ENCODE peak calls at places on chromosomes 6 and 20, in eight cellular contexts. One of them, this sample, is unnamed.

GRCh38 chr20:63059684-63060056 is 52.9 kb upstream of the BHLHE23 start:
- DNase-seq in stromal cell of bone marrow: no peak
- DNase-seq in stimulated activated CD4-positive, alpha-beta T cell treated with anti-CD3 and anti-CD28 coated beads, Interleukin-4, amount 100 ng/mL, for 4 hours: no peak
- DNase-seq in activated T-helper 1 cell treated with anti-CD3 and anti-CD28 coated beads, Interleukin-2, amount 50 U/mL, for 16 hours: no peak
- DNase-seq in A673: no peak
- DNase-seq in NCI-H2171 treated with DMSO at 0.1 percent for 48 hours: no peak
- DNase-seq in neural crest cell: no peak
- DNase-seq in fibroblast of mammary gland: no peak
- DNase-seq in this sample: no peak

GRCh38 chr6:36957773-36958271 is 3.3 kb downstream of the PI16 start:
- DNase-seq in stimulated activated CD4-positive, alpha-beta T cell treated with anti-CD3 and anti-CD28 coated beads, Interleukin-4, amount 100 ng/mL, for 4 hours: no peak
- DNase-seq in NCI-H2171 treated with DMSO at 0.1 percent for 48 hours: no peak
- DNase-seq in neural crest cell: no peak
- DNase-seq in A673: no peak
- DNase-seq in stromal cell of bone marrow: no peak
- DNase-seq in activated T-helper 1 cell treated with anti-CD3 and anti-CD28 coated beads, Interleukin-2, amount 50 U/mL, for 16 hours: no peak
- DNase-seq in fibroblast of mammary gland: no peak
- DNase-seq in this sample: no peak

GRCh38 chr6:90124904-90125510 is 171.6 kb downstream of the BACH2 start:
- DNase-seq in stimulated activated CD4-positive, alpha-beta T cell treated with anti-CD3 and anti-CD28 coated beads, Interleukin-4, amount 100 ng/mL, for 4 hours: no peak
- DNase-seq in neural crest cell: no peak
- DNase-seq in activated T-helper 1 cell treated with anti-CD3 and anti-CD28 coated beads, Interleukin-2, amount 50 U/mL, for 16 hours: no peak
- DNase-seq in A673: no peak
- DNase-seq in fibroblast of mammary gland: no peak
- DNase-seq in stromal cell of bone marrow: no peak
- DNase-seq in NCI-H2171 treated with DMSO at 0.1 percent for 48 hours: no peak
- DNase-seq in this sample: no peak

GRCh38 chr20:46551508-46552280 is 1.2 kb upstream of the OCSTAMP start:
- DNase-seq in stimulated activated CD4-positive, alpha-beta T cell treated with anti-CD3 and anti-CD28 coated beads, Interleukin-4, amount 100 ng/mL, for 4 hours: no peak
- DNase-seq in neural crest cell: no peak
- DNase-seq in fibroblast of mammary gland: no peak
- DNase-seq in A673: no peak
- DNase-seq in activated T-helper 1 cell treated with anti-CD3 and anti-CD28 coated beads, Interleukin-2, amount 50 U/mL, for 16 hours: no peak
- DNase-seq in NCI-H2171 treated with DMSO at 0.1 percent for 48 hours: no peak
- DNase-seq in stromal cell of bone marrow: no peak
- DNase-seq in this sample: no peak

GRCh38 chr6:26494117-26494516 is 6.0 kb upstream of the BTN1A1 start:
- DNase-seq in activated T-helper 1 cell treated with anti-CD3 and anti-CD28 coated beads, Interleukin-2, amount 50 U/mL, for 16 hours: no peak
- DNase-seq in neural crest cell: no peak
- DNase-seq in NCI-H2171 treated with DMSO at 0.1 percent for 48 hours: no peak
- DNase-seq in fibroblast of mammary gland: no peak
- DNase-seq in A673: no peak
- DNase-seq in stromal cell of bone marrow: no peak
- DNase-seq in stimulated activated CD4-positive, alpha-beta T cell treated with anti-CD3 and anti-CD28 coated beads, Interleukin-4, amount 100 ng/mL, for 4 hours: no peak
- DNase-seq in this sample: no peak

GRCh38 chr20:3846378-3846739 is 275 bp upstream of the MAVS start:
- DNase-seq in stimulated activated CD4-positive, alpha-beta T cell treated with anti-CD3 and anti-CD28 coated beads, Interleukin-4, amount 100 ng/mL, for 4 hours: no peak
- DNase-seq in stromal cell of bone marrow: no peak
- DNase-seq in neural crest cell: peak
- DNase-seq in A673: no peak
- DNase-seq in NCI-H2171 treated with DMSO at 0.1 percent for 48 hours: no peak
- DNase-seq in activated T-helper 1 cell treated with anti-CD3 and anti-CD28 coated beads, Interleukin-2, amount 50 U/mL, for 16 hours: no peak
- DNase-seq in fibroblast of mammary gland: no peak
- DNase-seq in this sample: no peak

GRCh38 chr20:53387983-53388675 is 205.5 kb downstream of the ZNF217 start:
- DNase-seq in stimulated activated CD4-positive, alpha-beta T cell treated with anti-CD3 and anti-CD28 coated beads, Interleukin-4, amount 100 ng/mL, for 4 hours: no peak
- DNase-seq in A673: no peak
- DNase-seq in NCI-H2171 treated with DMSO at 0.1 percent for 48 hours: no peak
- DNase-seq in neural crest cell: no peak
- DNase-seq in activated T-helper 1 cell treated with anti-CD3 and anti-CD28 coated beads, Interleukin-2, amount 50 U/mL, for 16 hours: no peak
- DNase-seq in fibroblast of mammary gland: no peak
- DNase-seq in stromal cell of bone marrow: no peak
- DNase-seq in this sample: no peak

GRCh38 chr6:79911992-79912391 is 35.4 kb downstream of the ELOVL4 start:
- DNase-seq in stimulated activated CD4-positive, alpha-beta T cell treated with anti-CD3 and anti-CD28 coated beads, Interleukin-4, amount 100 ng/mL, for 4 hours: no peak
- DNase-seq in neural crest cell: no peak
- DNase-seq in stromal cell of bone marrow: no peak
- DNase-seq in A673: no peak
- DNase-seq in fibroblast of mammary gland: no peak
- DNase-seq in NCI-H2171 treated with DMSO at 0.1 percent for 48 hours: peak
- DNase-seq in activated T-helper 1 cell treated with anti-CD3 and anti-CD28 coated beads, Interleukin-2, amount 50 U/mL, for 16 hours: no peak
- DNase-seq in this sample: no peak

GRCh38 chr6:87982134-87982533 is 65.5 kb upstream of the SPACA1 start:
- DNase-seq in stimulated activated CD4-positive, alpha-beta T cell treated with anti-CD3 and anti-CD28 coated beads, Interleukin-4, amount 100 ng/mL, for 4 hours: no peak
- DNase-seq in NCI-H2171 treated with DMSO at 0.1 percent for 48 hours: no peak
- DNase-seq in stromal cell of bone marrow: no peak
- DNase-seq in neural crest cell: no peak
- DNase-seq in A673: no peak
- DNase-seq in fibroblast of mammary gland: peak
- DNase-seq in activated T-helper 1 cell treated with anti-CD3 and anti-CD28 coated beads, Interleukin-2, amount 50 U/mL, for 16 hours: no peak
- DNase-seq in this sample: no peak

GRCh38 chr6:31836036-31836675 is 8.6 kb downstream of the HSPA1B start:
- DNase-seq in activated T-helper 1 cell treated with anti-CD3 and anti-CD28 coated beads, Interleukin-2, amount 50 U/mL, for 16 hours: no peak
- DNase-seq in stromal cell of bone marrow: no peak
- DNase-seq in fibroblast of mammary gland: no peak
- DNase-seq in neural crest cell: no peak
- DNase-seq in stimulated activated CD4-positive, alpha-beta T cell treated with anti-CD3 and anti-CD28 coated beads, Interleukin-4, amount 100 ng/mL, for 4 hours: no peak
- DNase-seq in A673: no peak
- DNase-seq in NCI-H2171 treated with DMSO at 0.1 percent for 48 hours: no peak
- DNase-seq in this sample: no peak

GRCh38 chr6:21111399-21111725 is 482.2 kb upstream of the SOX4 start:
- DNase-seq in A673: no peak
- DNase-seq in stimulated activated CD4-positive, alpha-beta T cell treated with anti-CD3 and anti-CD28 coated beads, Interleukin-4, amount 100 ng/mL, for 4 hours: no peak
- DNase-seq in activated T-helper 1 cell treated with anti-CD3 and anti-CD28 coated beads, Interleukin-2, amount 50 U/mL, for 16 hours: no peak
- DNase-seq in fibroblast of mammary gland: no peak
- DNase-seq in neural crest cell: no peak
- DNase-seq in stromal cell of bone marrow: no peak
- DNase-seq in NCI-H2171 treated with DMSO at 0.1 percent for 48 hours: no peak
- DNase-seq in this sample: peak

GRCh38 chr6:163554663-163555062 is 140.1 kb downstream of the QKI start:
- DNase-seq in stimulated activated CD4-positive, alpha-beta T cell treated with anti-CD3 and anti-CD28 coated beads, Interleukin-4, amount 100 ng/mL, for 4 hours: peak
- DNase-seq in stromal cell of bone marrow: peak
- DNase-seq in neural crest cell: peak
- DNase-seq in fibroblast of mammary gland: peak
- DNase-seq in A673: peak
- DNase-seq in activated T-helper 1 cell treated with anti-CD3 and anti-CD28 coated beads, Interleukin-2, amount 50 U/mL, for 16 hours: no peak
- DNase-seq in NCI-H2171 treated with DMSO at 0.1 percent for 48 hours: no peak
- DNase-seq in this sample: peak

GRCh38 chr6:46393940-46394337 is 97.3 kb downstream of the RCAN2 start:
- DNase-seq in stimulated activated CD4-positive, alpha-beta T cell treated with anti-CD3 and anti-CD28 coated beads, Interleukin-4, amount 100 ng/mL, for 4 hours: no peak
- DNase-seq in activated T-helper 1 cell treated with anti-CD3 and anti-CD28 coated beads, Interleukin-2, amount 50 U/mL, for 16 hours: no peak
- DNase-seq in A673: no peak
- DNase-seq in NCI-H2171 treated with DMSO at 0.1 percent for 48 hours: no peak
- DNase-seq in neural crest cell: no peak
- DNase-seq in stromal cell of bone marrow: no peak
- DNase-seq in fibroblast of mammary gland: no peak
- DNase-seq in this sample: no peak

GRCh38 chr20:50958733-50959542 is at the start of gene MOCS3:
- DNase-seq in A673: peak
- DNase-seq in activated T-helper 1 cell treated with anti-CD3 and anti-CD28 coated beads, Interleukin-2, amount 50 U/mL, for 16 hours: peak
- DNase-seq in stromal cell of bone marrow: peak
- DNase-seq in stimulated activated CD4-positive, alpha-beta T cell treated with anti-CD3 and anti-CD28 coated beads, Interleukin-4, amount 100 ng/mL, for 4 hours: peak
- DNase-seq in neural crest cell: no peak
- DNase-seq in fibroblast of mammary gland: peak
- DNase-seq in NCI-H2171 treated with DMSO at 0.1 percent for 48 hours: peak
- DNase-seq in this sample: peak

GRCh38 chr6:107246972-107247615 is 131.8 kb upstream of the BEND3 start:
- DNase-seq in NCI-H2171 treated with DMSO at 0.1 percent for 48 hours: no peak
- DNase-seq in A673: no peak
- DNase-seq in neural crest cell: no peak
- DNase-seq in stimulated activated CD4-positive, alpha-beta T cell treated with anti-CD3 and anti-CD28 coated beads, Interleukin-4, amount 100 ng/mL, for 4 hours: no peak
- DNase-seq in stromal cell of bone marrow: no peak
- DNase-seq in activated T-helper 1 cell treated with anti-CD3 and anti-CD28 coated beads, Interleukin-2, amount 50 U/mL, for 16 hours: no peak
- DNase-seq in fibroblast of mammary gland: peak
- DNase-seq in this sample: peak

GRCh38 chr6:98980814-98981213 is 33.1 kb upstream of the FBXL4 start:
- DNase-seq in neural crest cell: no peak
- DNase-seq in A673: peak
- DNase-seq in stromal cell of bone marrow: no peak
- DNase-seq in stimulated activated CD4-positive, alpha-beta T cell treated with anti-CD3 and anti-CD28 coated beads, Interleukin-4, amount 100 ng/mL, for 4 hours: no peak
- DNase-seq in NCI-H2171 treated with DMSO at 0.1 percent for 48 hours: no peak
- DNase-seq in activated T-helper 1 cell treated with anti-CD3 and anti-CD28 coated beads, Interleukin-2, amount 50 U/mL, for 16 hours: no peak
- DNase-seq in fibroblast of mammary gland: no peak
- DNase-seq in this sample: no peak

GRCh38 chr20:44491635-44492395 is 16.1 kb downstream of the TTPAL start:
- DNase-seq in neural crest cell: no peak
- DNase-seq in fibroblast of mammary gland: peak
- DNase-seq in stromal cell of bone marrow: peak
- DNase-seq in stimulated activated CD4-positive, alpha-beta T cell treated with anti-CD3 and anti-CD28 coated beads, Interleukin-4, amount 100 ng/mL, for 4 hours: no peak
- DNase-seq in A673: no peak
- DNase-seq in NCI-H2171 treated with DMSO at 0.1 percent for 48 hours: no peak
- DNase-seq in activated T-helper 1 cell treated with anti-CD3 and anti-CD28 coated beads, Interleukin-2, amount 50 U/mL, for 16 hours: no peak
- DNase-seq in this sample: peak

GRCh38 chr6:83199865-83200230 is 6.7 kb downstream of the RWDD2A start:
- DNase-seq in stimulated activated CD4-positive, alpha-beta T cell treated with anti-CD3 and anti-CD28 coated beads, Interleukin-4, amount 100 ng/mL, for 4 hours: no peak
- DNase-seq in fibroblast of mammary gland: peak
- DNase-seq in stromal cell of bone marrow: no peak
- DNase-seq in NCI-H2171 treated with DMSO at 0.1 percent for 48 hours: peak
- DNase-seq in A673: no peak
- DNase-seq in activated T-helper 1 cell treated with anti-CD3 and anti-CD28 coated beads, Interleukin-2, amount 50 U/mL, for 16 hours: no peak
- DNase-seq in neural crest cell: no peak
- DNase-seq in this sample: peak

GRCh38 chr6:49556429-49556837 is 6.0 kb downstream of the C6orf141 start:
- DNase-seq in fibroblast of mammary gland: peak
- DNase-seq in activated T-helper 1 cell treated with anti-CD3 and anti-CD28 coated beads, Interleukin-2, amount 50 U/mL, for 16 hours: no peak
- DNase-seq in NCI-H2171 treated with DMSO at 0.1 percent for 48 hours: no peak
- DNase-seq in stromal cell of bone marrow: peak
- DNase-seq in A673: peak
- DNase-seq in neural crest cell: no peak
- DNase-seq in stimulated activated CD4-positive, alpha-beta T cell treated with anti-CD3 and anti-CD28 coated beads, Interleukin-4, amount 100 ng/mL, for 4 hours: no peak
- DNase-seq in this sample: peak

GRCh38 chr6:89986650-89987074 is 92.4 kb downstream of the GJA10 start:
- DNase-seq in A673: peak
- DNase-seq in activated T-helper 1 cell treated with anti-CD3 and anti-CD28 coated beads, Interleukin-2, amount 50 U/mL, for 16 hours: no peak
- DNase-seq in stromal cell of bone marrow: peak
- DNase-seq in fibroblast of mammary gland: peak
- DNase-seq in stimulated activated CD4-positive, alpha-beta T cell treated with anti-CD3 and anti-CD28 coated beads, Interleukin-4, amount 100 ng/mL, for 4 hours: no peak
- DNase-seq in NCI-H2171 treated with DMSO at 0.1 percent for 48 hours: peak
- DNase-seq in neural crest cell: no peak
- DNase-seq in this sample: peak

GRCh38 chr6:37668251-37668650 is 29.4 kb downstream of the MDGA1 start:
- DNase-seq in stimulated activated CD4-positive, alpha-beta T cell treated with anti-CD3 and anti-CD28 coated beads, Interleukin-4, amount 100 ng/mL, for 4 hours: no peak
- DNase-seq in NCI-H2171 treated with DMSO at 0.1 percent for 48 hours: no peak
- DNase-seq in stromal cell of bone marrow: no peak
- DNase-seq in activated T-helper 1 cell treated with anti-CD3 and anti-CD28 coated beads, Interleukin-2, amount 50 U/mL, for 16 hours: no peak
- DNase-seq in A673: no peak
- DNase-seq in fibroblast of mammary gland: no peak
- DNase-seq in neural crest cell: no peak
- DNase-seq in this sample: peak

GRCh38 chr20:59830107-59831023 is 103.1 kb downstream of the SYCP2 start:
- DNase-seq in A673: no peak
- DNase-seq in activated T-helper 1 cell treated with anti-CD3 and anti-CD28 coated beads, Interleukin-2, amount 50 U/mL, for 16 hours: no peak
- DNase-seq in NCI-H2171 treated with DMSO at 0.1 percent for 48 hours: peak
- DNase-seq in stromal cell of bone marrow: no peak
- DNase-seq in neural crest cell: no peak
- DNase-seq in fibroblast of mammary gland: no peak
- DNase-seq in stimulated activated CD4-positive, alpha-beta T cell treated with anti-CD3 and anti-CD28 coated beads, Interleukin-4, amount 100 ng/mL, for 4 hours: no peak
- DNase-seq in this sample: no peak

GRCh38 chr6:111564482-111564945 is 41.2 kb downstream of the TRAF3IP2 start:
- DNase-seq in A673: no peak
- DNase-seq in neural crest cell: no peak
- DNase-seq in NCI-H2171 treated with DMSO at 0.1 percent for 48 hours: peak
- DNase-seq in stromal cell of bone marrow: peak
- DNase-seq in activated T-helper 1 cell treated with anti-CD3 and anti-CD28 coated beads, Interleukin-2, amount 50 U/mL, for 16 hours: no peak
- DNase-seq in fibroblast of mammary gland: peak
- DNase-seq in stimulated activated CD4-positive, alpha-beta T cell treated with anti-CD3 and anti-CD28 coated beads, Interleukin-4, amount 100 ng/mL, for 4 hours: no peak
- DNase-seq in this sample: peak

GRCh38 chr20:11917663-11918062 is at the start of gene BTBD3:
- DNase-seq in NCI-H2171 treated with DMSO at 0.1 percent for 48 hours: peak
- DNase-seq in activated T-helper 1 cell treated with anti-CD3 and anti-CD28 coated beads, Interleukin-2, amount 50 U/mL, for 16 hours: no peak
- DNase-seq in neural crest cell: no peak
- DNase-seq in A673: no peak
- DNase-seq in stimulated activated CD4-positive, alpha-beta T cell treated with anti-CD3 and anti-CD28 coated beads, Interleukin-4, amount 100 ng/mL, for 4 hours: no peak
- DNase-seq in stromal cell of bone marrow: peak
- DNase-seq in fibroblast of mammary gland: peak
- DNase-seq in this sample: peak

GRCh38 chr20:25300496-25301170 is 52.7 kb downstream of the PYGB start:
- DNase-seq in stimulated activated CD4-positive, alpha-beta T cell treated with anti-CD3 and anti-CD28 coated beads, Interleukin-4, amount 100 ng/mL, for 4 hours: no peak
- DNase-seq in A673: no peak
- DNase-seq in activated T-helper 1 cell treated with anti-CD3 and anti-CD28 coated beads, Interleukin-2, amount 50 U/mL, for 16 hours: no peak
- DNase-seq in neural crest cell: no peak
- DNase-seq in fibroblast of mammary gland: peak
- DNase-seq in stromal cell of bone marrow: no peak
- DNase-seq in NCI-H2171 treated with DMSO at 0.1 percent for 48 hours: no peak
- DNase-seq in this sample: no peak

GRCh38 chr20:61746147-61746646 is 319.5 kb downstream of the TAF4 start:
- DNase-seq in NCI-H2171 treated with DMSO at 0.1 percent for 48 hours: no peak
- DNase-seq in activated T-helper 1 cell treated with anti-CD3 and anti-CD28 coated beads, Interleukin-2, amount 50 U/mL, for 16 hours: no peak
- DNase-seq in A673: no peak
- DNase-seq in fibroblast of mammary gland: no peak
- DNase-seq in stimulated activated CD4-positive, alpha-beta T cell treated with anti-CD3 and anti-CD28 coated beads, Interleukin-4, amount 100 ng/mL, for 4 hours: no peak
- DNase-seq in neural crest cell: no peak
- DNase-seq in stromal cell of bone marrow: no peak
- DNase-seq in this sample: no peak

GRCh38 chr6:15243994-15244604 is 1.8 kb upstream of the JARID2 start:
- DNase-seq in stromal cell of bone marrow: no peak
- DNase-seq in activated T-helper 1 cell treated with anti-CD3 and anti-CD28 coated beads, Interleukin-2, amount 50 U/mL, for 16 hours: no peak
- DNase-seq in NCI-H2171 treated with DMSO at 0.1 percent for 48 hours: no peak
- DNase-seq in neural crest cell: no peak
- DNase-seq in stimulated activated CD4-positive, alpha-beta T cell treated with anti-CD3 and anti-CD28 coated beads, Interleukin-4, amount 100 ng/mL, for 4 hours: no peak
- DNase-seq in fibroblast of mammary gland: no peak
- DNase-seq in A673: no peak
- DNase-seq in this sample: no peak

GRCh38 chr6:109008537-109008950 is 86.1 kb downstream of the SESN1 start:
- DNase-seq in NCI-H2171 treated with DMSO at 0.1 percent for 48 hours: no peak
- DNase-seq in stimulated activated CD4-positive, alpha-beta T cell treated with anti-CD3 and anti-CD28 coated beads, Interleukin-4, amount 100 ng/mL, for 4 hours: no peak
- DNase-seq in neural crest cell: no peak
- DNase-seq in activated T-helper 1 cell treated with anti-CD3 and anti-CD28 coated beads, Interleukin-2, amount 50 U/mL, for 16 hours: no peak
- DNase-seq in A673: no peak
- DNase-seq in stromal cell of bone marrow: no peak
- DNase-seq in fibroblast of mammary gland: peak
- DNase-seq in this sample: no peak

GRCh38 chr20:50111120-50111828 is 1.7 kb downstream of the UBE2V1 start:
- DNase-seq in NCI-H2171 treated with DMSO at 0.1 percent for 48 hours: no peak
- DNase-seq in A673: no peak
- DNase-seq in stromal cell of bone marrow: peak
- DNase-seq in stimulated activated CD4-positive, alpha-beta T cell treated with anti-CD3 and anti-CD28 coated beads, Interleukin-4, amount 100 ng/mL, for 4 hours: peak
- DNase-seq in activated T-helper 1 cell treated with anti-CD3 and anti-CD28 coated beads, Interleukin-2, amount 50 U/mL, for 16 hours: peak
- DNase-seq in fibroblast of mammary gland: peak
- DNase-seq in neural crest cell: no peak
- DNase-seq in this sample: peak

GRCh38 chr20:38218566-38218885 is 42.0 kb downstream of the KIAA1755 start:
- DNase-seq in fibroblast of mammary gland: no peak
- DNase-seq in neural crest cell: no peak
- DNase-seq in stimulated activated CD4-positive, alpha-beta T cell treated with anti-CD3 and anti-CD28 coated beads, Interleukin-4, amount 100 ng/mL, for 4 hours: no peak
- DNase-seq in A673: no peak
- DNase-seq in activated T-helper 1 cell treated with anti-CD3 and anti-CD28 coated beads, Interleukin-2, amount 50 U/mL, for 16 hours: no peak
- DNase-seq in stromal cell of bone marrow: no peak
- DNase-seq in NCI-H2171 treated with DMSO at 0.1 percent for 48 hours: no peak
- DNase-seq in this sample: no peak

GRCh38 chr20:20363449-20364015 is 4.4 kb upstream of the INSM1 start:
- DNase-seq in neural crest cell: peak
- DNase-seq in NCI-H2171 treated with DMSO at 0.1 percent for 48 hours: peak
- DNase-seq in fibroblast of mammary gland: no peak
- DNase-seq in stromal cell of bone marrow: no peak
- DNase-seq in stimulated activated CD4-positive, alpha-beta T cell treated with anti-CD3 and anti-CD28 coated beads, Interleukin-4, amount 100 ng/mL, for 4 hours: no peak
- DNase-seq in A673: no peak
- DNase-seq in activated T-helper 1 cell treated with anti-CD3 and anti-CD28 coated beads, Interleukin-2, amount 50 U/mL, for 16 hours: no peak
- DNase-seq in this sample: no peak